ENCODE peak calls at places on chromosomes 13 and 19, in ten cellular contexts. D is effector memory CD4-positive, alpha-beta T cell; M is endothelial cell; X is RWPE1; K is posterior cingulate gyrus; N is stimulated activated CD4-positive, alpha-beta T cell treated with anti-CD3 and anti-CD28 coated beads, TNF-alpha, amount 100 ng/mL, for 4 hours; U is stimulated activated CD8-positive, alpha-beta memory T cell treated with anti-CD3 and anti-CD28 coated beads, Interleukin-4, amount 100 ng/mL, for 4 hours; F is ELR; J is cardiac fibroblast; B is HCT116. V is an unnamed sample.

GRCh38 chr13:35810286-35810685 is 320.9 kb downstream of the DCLK1 start:
- DNase-seq in N (no peak), K (no peak), F (no peak), M (no peak), X (no peak), D (no peak), J (no peak), U (no peak), B (no peak), V (no peak)

GRCh38 chr13:114203536-114203935 is 24.5 kb downstream of the CFAP97D2 start:
- DNase-seq in J (no peak), B (no peak), D (peak), N (no peak), U (no peak), K (no peak), X (no peak), F (no peak), M (no peak), V (no peak)

GRCh38 chr19:35468637-35469036 is 20.6 kb downstream of the FFAR2 start:
- DNase-seq in N (peak), U (peak), J (peak), K (peak), X (peak), B (peak), F (peak), D (peak), M (peak), V (peak)

GRCh38 chr13:113846639-113847318 is 17.1 kb downstream of the GAS6 start:
- DNase-seq in B (no peak), K (peak), N (no peak), X (no peak), J (no peak), U (no peak), F (no peak), M (no peak), D (no peak), V (no peak)

GRCh38 chr19:14070268-14071050 is 2.1 kb upstream of the MISP3 start:
- DNase-seq in N (no peak), M (no peak), B (no peak), J (no peak), X (no peak), F (no peak), U (no peak), D (no peak), K (no peak), V (no peak)

GRCh38 chr19:2665103-2665502 is 37.4 kb downstream of the GNG7 start:
- DNase-seq in D (no peak), N (no peak), M (no peak), X (no peak), J (no peak), B (no peak), F (no peak), U (no peak), K (peak), V (no peak)

GRCh38 chr13:72062566-72062965 is 195.6 kb upstream of the DACH1 start:
- DNase-seq in J (peak), U (no peak), N (no peak), D (no peak), X (no peak), K (peak), M (peak), B (no peak), F (peak), V (peak)

GRCh38 chr13:30388401-30389283 is 33.7 kb upstream of the UBE2L5 start:
- DNase-seq in B (no peak), F (peak), K (no peak), D (no peak), J (no peak), X (no peak), N (no peak), M (peak), U (no peak), V (no peak)

GRCh38 chr13:74134226-74134776 is at the start of gene KLF12:
- DNase-seq in U (peak), D (peak), F (peak), M (peak), J (peak), N (peak), B (peak), X (peak), K (peak), V (peak)

GRCh38 chr19:51690359-51691121 is 2.6 kb upstream of the SPACA6 start:
- DNase-seq in K (peak), D (peak), B (no peak), F (peak), X (no peak), M (peak), N (peak), J (peak), U (no peak), V (peak)

GRCh38 chr19:8611890-8612806 is 1.6 kb upstream of the ADAMTS10 start:
- DNase-seq in N (no peak), U (no peak), J (peak), K (no peak), B (no peak), D (no peak), F (peak), X (no peak), M (no peak), V (no peak)

GRCh38 chr13:85287528-85287927 is 511.7 kb downstream of the SLITRK6 start:
- DNase-seq in B (no peak), D (no peak), U (no peak), N (no peak), K (no peak), J (no peak), X (no peak), F (no peak), M (no peak), V (no peak)

GRCh38 chr13:72696590-72696989 is 30.8 kb downstream of the MZT1 start:
- DNase-seq in M (no peak), F (peak), U (no peak), D (no peak), K (no peak), J (peak), N (no peak), X (no peak), B (peak), V (peak)

GRCh38 chr13:37364024-37364423 is 234.5 kb downstream of the POSTN start:
- DNase-seq in X (no peak), M (no peak), B (no peak), N (no peak), J (peak), F (no peak), K (no peak), U (no peak), D (no peak), V (no peak)

GRCh38 chr19:11425719-11426457 is 6.8 kb upstream of the RGL3 start:
- DNase-seq in J (no peak), N (no peak), D (no peak), X (no peak), K (no peak), B (no peak), F (no peak), U (no peak), M (no peak), V (no peak)

GRCh38 chr19:49749055-49749716 is 13.9 kb downstream of the TSKS start:
- DNase-seq in N (no peak), F (peak), D (no peak), U (no peak), K (no peak), X (no peak), M (no peak), J (peak), B (peak), V (peak)

GRCh38 chr19:1599460-1599846 is 5.8 kb downstream of the UQCR11 start:
- DNase-seq in B (no peak), D (no peak), N (no peak), M (no peak), K (peak), X (no peak), U (no peak), J (no peak), F (no peak), V (no peak)

GRCh38 chr19:47107201-47107952 is 6.2 kb downstream of the ZC3H4 start:
- DNase-seq in U (no peak), X (no peak), K (peak), D (no peak), J (peak), N (no peak), F (peak), M (no peak), B (no peak), V (peak)

GRCh38 chr13:38819053-38819452 is 132.2 kb downstream of the FREM2 start:
- DNase-seq in M (no peak), F (no peak), X (no peak), N (no peak), K (peak), B (no peak), J (no peak), U (no peak), D (no peak), V (peak)

GRCh38 chr13:76846363-76846762 is 39.8 kb downstream of the KCTD12 start:
- DNase-seq in B (no peak), N (no peak), M (no peak), J (peak), U (no peak), F (no peak), X (no peak), D (no peak), K (no peak), V (no peak)

GRCh38 chr13:44207476-44207875 is 166.1 kb upstream of the SERP2 start:
- DNase-seq in B (no peak), M (no peak), N (no peak), K (no peak), J (no peak), X (no peak), F (peak), D (no peak), U (no peak), V (peak)

GRCh38 chr13:29722415-29722814 is 126.9 kb upstream of the SLC7A1 start:
- DNase-seq in F (no peak), U (no peak), K (no peak), X (no peak), D (no peak), J (no peak), N (no peak), B (no peak), M (no peak), V (no peak)